ENCODE peak calls at places on chromosome 3, in five cellular contexts. G, K, V, X and A are unnamed samples.
A peak's percentile ranks its signal among the peaks of the same experiment; 100 is the strongest.

GRCh38 chr3:176274161-176274560 is 923.1 kb downstream of the TBL1XR1 start:
- DNase-seq in G (no peak), K (no peak), V (no peak), X (no peak), A (no peak)

GRCh38 chr3:150180349-150180748 is 209.7 kb upstream of the PFN2 start:
- DNase-seq in G (no peak), K (no peak), V (no peak), X (no peak), A (no peak)

GRCh38 chr3:28972921-28973320 is 307.9 kb upstream of the RBMS3 start:
- DNase-seq in G (no peak), K (no peak), V (no peak), X (no peak), A (no peak)

GRCh38 chr3:60154011-60154410 is 1097.2 kb downstream of the FHIT start:
- DNase-seq in G (no peak), K (no peak), V (no peak), X (no peak), A (no peak)

GRCh38 chr3:194224937-194225422 is 89.0 kb downstream of the HES1 start:
- DNase-seq in G (no peak), K (no peak), V (no peak), X (no peak), A (peak; percentile 64)

GRCh38 chr3:161230621-161231195 is 9.6 kb downstream of the NMD3 start:
- DNase-seq in G (no peak), K (no peak), V (no peak), X (no peak), A (no peak)

GRCh38 chr3:55174723-55175122 is 246.9 kb upstream of the LRTM1 start:
- DNase-seq in G (no peak), K (no peak), V (no peak), X (no peak), A (no peak)

GRCh38 chr3:64000446-64001055 is 22.7 kb downstream of the PSMD6 start:
- DNase-seq in G (no peak), K (no peak), V (no peak), X (no peak), A (no peak)

GRCh38 chr3:121819236-121819635 is 15.6 kb downstream of the IQCB1 start:
- DNase-seq in G (no peak), K (no peak), V (no peak), X (no peak), A (no peak)

GRCh38 chr3:121818578-121818977 is 16.3 kb downstream of the IQCB1 start:
- DNase-seq in G (no peak), K (no peak), V (no peak), X (no peak), A (no peak)

GRCh38 chr3:121821421-121822199 is 13.2 kb downstream of the IQCB1 start:
- DNase-seq in G (no peak), K (no peak), V (no peak), X (no peak), A (no peak)

GRCh38 chr3:121817753-121818152 is 17.1 kb downstream of the IQCB1 start:
- DNase-seq in G (no peak), K (no peak), V (no peak), X (no peak), A (peak; percentile 43)

GRCh38 chr3:121822973-121823372 is 11.9 kb downstream of the IQCB1 start:
- DNase-seq in G (no peak), K (no peak), V (no peak), X (no peak), A (no peak)
- H3K4me3 ChIP-seq in G (no peak overlapping the region), K (no peak overlapping the region), V (no peak overlapping the region), X (no peak overlapping the region), A (no peak overlapping the region)

DNA sequence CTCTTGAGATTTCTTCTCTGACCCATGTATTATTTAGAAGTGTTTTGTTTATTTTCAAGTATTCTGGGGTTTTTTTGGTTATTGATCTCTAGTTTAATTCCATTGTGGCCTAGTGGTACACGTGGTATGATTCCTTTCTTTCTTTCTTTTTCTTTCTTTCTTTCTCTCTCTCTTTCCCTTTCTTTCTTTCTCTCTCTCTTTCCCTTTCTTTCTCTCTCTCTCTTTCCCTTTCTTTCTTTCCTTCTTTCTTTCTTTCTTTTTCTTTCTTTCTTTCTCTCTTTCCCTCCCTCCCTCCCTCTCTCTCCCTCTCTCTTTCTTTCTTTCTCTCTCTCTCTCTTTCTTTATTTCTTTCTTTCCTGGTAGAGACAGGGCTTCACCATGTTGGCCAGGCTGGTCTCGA is 85.7 kb upstream of the UBE2E1 start:
- DNase-seq in G (no peak), K (no peak), V (no peak), X (no peak), A (no peak)
- TF ChIP-seq POLR2A in G (no peak), K (no peak), V (no peak), X (no peak), A (no peak)

GRCh38 chr3:179432021-179432420 is 19.2 kb downstream of the GNB4 start:
- DNase-seq in G (no peak), K (no peak), V (no peak), X (no peak), A (peak; percentile 44)
- TF ChIP-seq CTCF in G (no peak), K (no peak), V (no peak), X (no peak), A (no peak)

GRCh38 chr3:184338538-184338945 is 1.1 kb downstream of the FAM131A start:
- DNase-seq in G (peak; percentile 96), K (no peak), V (no peak), X (peak; percentile 57), A (no peak)
- H3K4me3 ChIP-seq in G (peak overlapping the region; percentile 34), K (no peak overlapping the region), V (peak overlapping the region; percentile 83), X (peak overlapping the region; percentile 27), A (no peak overlapping the region)

GRCh38 chr3:125609384-125609783 is 14.1 kb upstream of the OSBPL11 start:
- DNase-seq in G (no peak), K (no peak), V (no peak), X (no peak), A (no peak)
- TF ChIP-seq POLR2A in G (no peak), K (no peak), V (no peak), X (no peak), A (no peak)

GRCh38 chr3:25293736-25294135 is 134.3 kb upstream of the RARB start:
- DNase-seq in G (no peak), K (no peak), V (no peak), X (no peak), A (peak; percentile 58)

GRCh38 chr3:25300141-25300540 is 127.9 kb upstream of the RARB start:
- DNase-seq in G (no peak), K (no peak), V (no peak), X (no peak), A (no peak)

GRCh38 chr3:25294406-25294805 is 133.7 kb upstream of the RARB start:
- DNase-seq in G (no peak), K (no peak), V (no peak), X (no peak), A (peak; percentile 83)

GRCh38 chr3:25292604-25293003 is 135.5 kb upstream of the RARB start:
- DNase-seq in G (no peak), K (no peak), V (no peak), X (no peak), A (no peak)

GRCh38 chr3:25297667-25298585 is 130.1 kb upstream of the RARB start:
- DNase-seq in G (no peak), K (no peak), V (no peak), X (no peak), A (no peak)
- TF ChIP-seq CTCF in G (no peak), K (no peak), V (no peak), X (no peak), A (no peak)

GRCh38 chr3:127589600-127590281 is 792 bp downstream of the TPRA1 start:
- DNase-seq in G (no peak), K (peak; percentile 93), V (no peak), X (no peak), A (peak; percentile 29)

GRCh38 chr3:127587876-127588275 is 2.7 kb downstream of the TPRA1 start:
- DNase-seq in G (no peak), K (no peak), V (no peak), X (no peak), A (no peak)

GRCh38 chr3:127588675-127589577 is 1.6 kb downstream of the TPRA1 start:
- DNase-seq in G (no peak), K (no peak), V (no peak), X (no peak), A (peak; percentile 80)

GRCh38 chr3:127590593-127591477 is at the start of gene TPRA1:
- DNase-seq in G (peak; percentile 96), K (peak; percentile 95), V (peak; percentile 78), X (peak; percentile 89), A (peak; percentile 98)

DNA sequence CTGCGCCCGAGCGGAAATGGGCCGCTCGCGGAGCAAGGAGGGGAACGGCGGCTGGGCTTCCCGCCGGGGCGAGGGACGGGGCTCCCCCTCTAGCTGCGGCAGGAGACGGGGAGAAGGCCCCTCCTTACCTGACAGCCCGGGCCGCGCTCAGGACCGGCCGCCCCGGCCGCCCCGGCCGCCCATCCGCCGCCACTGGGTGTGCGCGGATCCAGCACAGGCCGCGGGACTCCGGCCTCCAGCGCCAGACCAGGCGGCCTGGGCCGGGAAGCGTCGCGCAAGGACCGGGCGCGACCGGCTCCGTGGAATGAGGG is 296 bp downstream of the TPRA1 start:
- DNase-seq in G (peak; percentile 74), K (no peak), V (no peak), X (no peak), A (no peak)
- H3K4me3 ChIP-seq in G (peak overlapping the region; percentile 88), K (peak overlapping the region; percentile 85), V (peak overlapping the region; percentile 98), X (peak overlapping the region; percentile 99), A (peak overlapping the region; percentile 80)

GRCh38 chr3:183697610-183698317 is at the start of gene YEATS2:
- DNase-seq in G (peak; percentile 68), K (peak; percentile 90), V (no peak), X (peak; percentile 63), A (peak; percentile 81)
- TF ChIP-seq POLR2A in G (no peak), K (no peak), V (no peak), X (no peak), A (peak; percentile 83)

GRCh38 chr3:156739976-156740375 is 65.6 kb downstream of the TIPARP start:
- DNase-seq in G (no peak), K (no peak), V (no peak), X (no peak), A (no peak)

GRCh38 chr3:156732715-156733114 is 58.3 kb downstream of the TIPARP start:
- DNase-seq in G (no peak), K (no peak), V (no peak), X (no peak), A (no peak)

GRCh38 chr3:156729460-156730179 is 55.2 kb downstream of the TIPARP start:
- DNase-seq in G (no peak), K (no peak), V (no peak), X (no peak), A (no peak)

GRCh38 chr3:156738251-156738650 is 63.9 kb downstream of the TIPARP start:
- DNase-seq in G (no peak), K (no peak), V (no peak), X (no peak), A (no peak)

DNA sequence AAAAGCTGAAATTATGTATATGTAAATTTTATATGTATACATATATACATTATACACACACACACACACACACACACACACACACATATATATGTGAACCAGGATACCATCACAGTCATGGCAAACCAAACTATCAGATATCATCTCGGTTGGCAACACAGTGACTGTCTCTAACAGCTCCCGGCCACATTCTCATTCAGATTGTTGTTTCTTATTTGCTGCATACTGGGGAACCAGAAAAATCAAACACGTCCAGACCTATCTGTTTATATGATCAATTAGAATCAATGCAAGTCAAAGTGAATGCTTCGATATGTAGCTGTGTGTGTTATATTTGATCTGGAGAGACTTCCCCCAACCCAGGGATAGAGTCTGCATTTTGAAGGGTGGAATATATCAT is 61.1 kb downstream of the TIPARP start:
- DNase-seq in G (no peak), K (no peak), V (no peak), X (no peak), A (no peak)
- TF ChIP-seq CTCF in G (no peak), K (no peak), V (no peak), X (no peak), A (no peak)